ENCODE peak calls at places on chromosomes 6 and 20, in five cellular contexts. F, Z, L, W and D are unnamed samples. For H3K9me3, the result is how much of the 10 kb centered on the place peaks cover.

GRCh38 chr20:32898721-32899120 is 40.0 kb downstream of the EFCAB8 start:
- DNase-seq in F (no peak), Z (no peak), L (no peak), W (no peak), D (no peak)

GRCh38 chr20:2816030-2816582 is at the start of gene TMEM239:
- DNase-seq in F (no peak), L (no peak), Z (no peak), W (no peak), D (no peak)

GRCh38 chr6:38179794-38180430 is 360.4 kb downstream of the ZFAND3 start:
- DNase-seq in F (no peak), W (no peak), Z (no peak), L (peak), D (no peak)

GRCh38 chr6:43803055-43803782 is 33.2 kb downstream of the VEGFA start:
- DNase-seq in Z (no peak), L (no peak), F (peak), W (no peak), D (peak)

GRCh38 chr6:82842721-82843120 is 222.9 kb downstream of the UBE3D start:
- DNase-seq in L (no peak), F (peak), Z (no peak), W (no peak), D (no peak)

GRCh38 chr6:168216139-168216538 is 103.4 kb downstream of the DACT2 start:
- DNase-seq in Z (no peak), L (no peak), W (no peak), F (no peak), D (no peak)

GRCh38 chr6:77450924-77451323 is 12.4 kb downstream of the HTR1B start:
- DNase-seq in L (no peak), W (no peak), Z (no peak), F (no peak), D (no peak)

GRCh38 chr20:15375836-15376235 is 1038.4 kb upstream of the FLRT3 start:
- DNase-seq in W (no peak), L (no peak), Z (no peak), F (no peak), D (no peak)

GRCh38 chr20:58981564-58982364 is 708 bp downstream of the NELFCD start:
- DNase-seq in W (peak), Z (no peak), F (no peak), L (peak), D (peak)

GRCh38 chr6:69180361-69181067 is 545.4 kb downstream of the ADGRB3 start:
- DNase-seq in L (no peak), F (no peak), W (no peak), Z (no peak), D (no peak)

GRCh38 chr6:114342086-114342825 is 567 bp downstream of the HS3ST5 start:
- DNase-seq in Z (peak), W (peak), F (no peak), L (no peak), D (no peak)

GRCh38 chr6:36927114-36927513 is 27.4 kb upstream of the PI16 start:
- DNase-seq in F (no peak), L (no peak), W (no peak), Z (no peak), D (no peak)

GRCh38 chr6:111818539-111819226 is 54.6 kb downstream of the FYN start:
- DNase-seq in W (no peak), F (no peak), L (no peak), Z (no peak), D (no peak)

GRCh38 chr20:4836935-4837334 is 115.2 kb downstream of the PRND start:
- DNase-seq in Z (no peak), L (no peak), W (no peak), F (no peak), D (no peak)

GRCh38 chr6:135261872-135262725 is 81.0 kb downstream of the MYB start:
- DNase-seq in W (no peak), F (peak), Z (no peak), L (no peak), D (no peak)

GRCh38 chr6:144879436-144879835 is 594.3 kb downstream of the UTRN start:
- DNase-seq in Z (no peak), L (no peak), W (no peak), F (peak), D (no peak)

GRCh38 chr20:20199338-20200160 is 147.2 kb downstream of the CFAP61 start:
- DNase-seq in W (no peak), F (no peak), Z (no peak), L (no peak), D (no peak)

GRCh38 chr6:146543940-146544661 is 468 bp downstream of the RAB32 start:
- DNase-seq in Z (peak), F (no peak), L (no peak), W (peak), D (peak)

GRCh38 chr6:45568626-45569025 is 190.9 kb upstream of the SUPT3H start:
- DNase-seq in F (no peak), L (no peak), Z (no peak), W (no peak), D (no peak)

GRCh38 chr6:39037707-39038106 is 10.9 kb upstream of the GLP1R start:
- DNase-seq in F (no peak), L (no peak), W (no peak), Z (no peak), D (no peak)

GRCh38 chr20:21767739-21768223 is 62.3 kb downstream of the PAX1 start:
- DNase-seq in L (no peak), Z (no peak), W (peak), F (peak), D (peak)
- H3K4me3 ChIP-seq in L (no peak), Z (no peak), W (no peak), F (no peak), D (peak)

GRCh38 chr20:41355598-41356203 is 10.9 kb downstream of the EMILIN3 start:
- DNase-seq in F (no peak), L (no peak), W (no peak), Z (no peak), D (no peak)

GRCh38 chr20:41356951-41357350 is 9.7 kb downstream of the EMILIN3 start:
- DNase-seq in F (peak), Z (no peak), W (no peak), L (no peak), D (no peak)

GRCh38 chr20:41358717-41359116 is 7.9 kb downstream of the EMILIN3 start:
- DNase-seq in W (no peak), L (no peak), Z (no peak), F (no peak), D (no peak)

GRCh38 chr20:41358230-41358629 is 8.4 kb downstream of the EMILIN3 start:
- DNase-seq in Z (no peak), F (no peak), L (no peak), W (no peak), D (no peak)

DNA sequence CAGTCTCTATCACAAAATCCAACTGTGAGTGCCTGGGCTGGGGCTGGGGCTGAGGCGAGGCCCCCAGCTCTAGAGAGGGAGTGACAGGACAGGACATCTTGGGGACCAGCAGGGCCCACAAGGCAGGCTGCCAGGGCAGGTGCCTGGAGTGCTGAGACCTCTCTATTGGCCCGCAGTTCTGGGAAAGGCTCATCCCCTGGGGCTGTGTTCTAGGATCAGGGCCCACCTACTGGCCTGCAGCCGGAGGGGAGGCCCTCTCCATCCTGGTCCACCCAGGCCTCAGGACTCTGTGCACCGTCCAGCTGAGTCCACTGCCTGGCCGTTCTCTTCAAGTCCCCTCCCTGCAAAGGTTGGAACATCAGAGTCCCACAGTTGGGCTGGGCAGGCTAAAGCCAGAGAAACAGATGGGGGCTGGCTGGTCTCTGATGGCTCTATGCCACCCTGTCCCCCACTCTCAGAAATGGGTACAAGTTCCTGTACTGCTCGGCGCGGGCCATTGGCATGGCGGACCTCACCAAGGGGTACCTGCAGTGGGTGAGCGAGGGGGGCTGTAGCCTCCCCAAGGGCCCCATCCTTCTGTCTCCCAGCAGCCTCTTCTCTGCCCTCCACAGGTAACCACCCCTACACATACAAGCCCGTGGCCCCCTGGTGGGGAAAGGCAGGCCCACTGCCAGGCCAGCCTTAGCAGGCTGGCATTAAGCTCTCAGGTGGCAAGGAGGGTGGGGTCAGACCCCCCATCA is 9.0 kb downstream of the EMILIN3 start:
- DNase-seq in W (no peak), F (peak), L (no peak), Z (no peak), D (no peak)
- TF ChIP-seq CTCF in W (no peak), F (no peak), L (peak), Z (no peak), D (peak)

GRCh38 chr6:7454696-7455095 is 65.1 kb downstream of the RIOK1 start:
- DNase-seq in Z (no peak), L (no peak), W (no peak), F (no peak), D (no peak)
- H3K9me3 ChIP-seq in Z (under half), L (under half), W (under half), F (under half), D (under half)

GRCh38 chr20:63696628-63697356 is at the start of gene TNFRSF6B:
- DNase-seq in L (no peak), W (no peak), Z (peak), F (peak), D (peak)
- H3K4me3 ChIP-seq in L (no peak), W (no peak), Z (no peak), F (no peak), D (no peak)

GRCh38 chr6:33905081-33905609 is 101.3 kb upstream of the MLN start:
- DNase-seq in L (peak), F (no peak), Z (no peak), W (no peak), D (no peak)
- TF ChIP-seq CTCF in L (no peak), F (no peak), Z (no peak), W (no peak), D (no peak)

DNA sequence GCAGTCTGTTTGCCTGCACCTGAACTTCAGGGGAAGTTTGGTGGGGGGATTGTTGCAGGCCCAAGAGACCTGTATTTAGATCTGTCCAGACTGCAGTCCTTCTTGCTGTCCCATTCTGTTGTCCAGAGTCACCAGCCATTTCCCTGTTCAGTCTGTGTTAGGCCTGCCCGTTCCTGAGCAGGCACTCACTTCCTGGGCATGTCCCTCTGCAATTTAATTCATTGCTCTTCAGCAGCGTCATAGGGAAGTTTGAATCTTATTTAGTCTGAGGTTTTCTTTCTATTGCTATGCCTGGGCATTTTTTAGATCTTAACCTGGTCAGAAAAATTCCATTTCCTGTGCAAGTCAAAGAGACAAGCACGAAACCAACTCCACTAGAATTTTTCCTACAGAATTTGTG is 190.2 kb downstream of the DTNBP1 start:
- DNase-seq in Z (no peak), L (no peak), W (no peak), F (no peak), D (no peak)
- H3K9me3 ChIP-seq in Z (under half), L (under half), W (under half), F (under half), D (under half)

GRCh38 chr6:107405002-107405401 is 54.4 kb downstream of the PDSS2 start:
- DNase-seq in Z (no peak), W (no peak), L (no peak), F (no peak), D (no peak)

GRCh38 chr6:107400748-107401147 is 58.6 kb downstream of the PDSS2 start:
- DNase-seq in W (no peak), Z (peak), L (no peak), F (no peak), D (no peak)

GRCh38 chr6:107399927-107400326 is 59.4 kb downstream of the PDSS2 start:
- DNase-seq in W (no peak), F (no peak), L (no peak), Z (no peak), D (no peak)

GRCh38 chr6:107401573-107401972 is 57.8 kb downstream of the PDSS2 start:
- DNase-seq in L (no peak), W (no peak), F (no peak), Z (no peak), D (no peak)

DNA sequence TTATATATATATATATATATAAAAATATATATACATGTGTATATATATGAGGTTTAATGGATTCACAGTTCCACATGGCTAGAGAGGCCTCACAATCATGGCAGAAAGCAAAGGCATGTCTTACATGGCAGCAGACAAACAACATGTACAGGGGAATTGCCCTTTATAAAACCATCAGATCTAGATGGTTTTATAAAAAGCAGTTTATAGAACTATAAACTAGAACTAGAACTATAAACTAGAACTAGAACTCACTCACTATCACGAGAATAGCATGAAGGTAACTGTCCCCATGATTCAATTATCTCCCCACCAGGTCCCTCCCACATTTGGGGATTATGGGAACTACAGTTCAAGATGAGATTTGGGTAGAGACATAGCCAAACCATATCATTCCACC is 56.8 kb downstream of the PDSS2 start:
- DNase-seq in Z (no peak), F (no peak), W (no peak), L (no peak), D (no peak)
- H3K4me3 ChIP-seq in Z (no peak), F (no peak), W (no peak), L (no peak), D (no peak)

DNA sequence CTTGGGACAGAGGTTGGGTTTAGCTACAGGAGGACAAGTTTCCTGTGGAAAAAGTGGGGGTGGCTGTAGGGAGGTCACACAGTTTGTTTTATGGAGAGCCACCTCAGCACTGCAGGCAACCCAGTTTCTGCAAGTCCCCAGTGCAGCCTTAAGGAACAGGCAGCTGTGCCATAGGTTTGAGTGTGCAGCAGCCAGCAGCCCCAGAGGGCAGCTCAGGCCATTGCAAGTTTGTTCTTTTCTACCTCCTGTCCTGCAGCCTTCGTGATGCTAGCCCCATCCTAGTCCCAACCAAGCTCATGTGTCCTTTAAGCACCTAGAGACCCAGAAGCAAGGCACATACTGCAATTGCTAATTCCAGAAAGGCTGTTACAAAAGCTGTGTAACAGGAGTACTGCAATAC is 58.8 kb downstream of the ZBTB9 start:
- DNase-seq in Z (no peak), W (no peak), F (no peak), L (no peak), D (no peak)
- TF ChIP-seq CTCF in Z (no peak), W (no peak), F (no peak), L (no peak), D (no peak)

DNA sequence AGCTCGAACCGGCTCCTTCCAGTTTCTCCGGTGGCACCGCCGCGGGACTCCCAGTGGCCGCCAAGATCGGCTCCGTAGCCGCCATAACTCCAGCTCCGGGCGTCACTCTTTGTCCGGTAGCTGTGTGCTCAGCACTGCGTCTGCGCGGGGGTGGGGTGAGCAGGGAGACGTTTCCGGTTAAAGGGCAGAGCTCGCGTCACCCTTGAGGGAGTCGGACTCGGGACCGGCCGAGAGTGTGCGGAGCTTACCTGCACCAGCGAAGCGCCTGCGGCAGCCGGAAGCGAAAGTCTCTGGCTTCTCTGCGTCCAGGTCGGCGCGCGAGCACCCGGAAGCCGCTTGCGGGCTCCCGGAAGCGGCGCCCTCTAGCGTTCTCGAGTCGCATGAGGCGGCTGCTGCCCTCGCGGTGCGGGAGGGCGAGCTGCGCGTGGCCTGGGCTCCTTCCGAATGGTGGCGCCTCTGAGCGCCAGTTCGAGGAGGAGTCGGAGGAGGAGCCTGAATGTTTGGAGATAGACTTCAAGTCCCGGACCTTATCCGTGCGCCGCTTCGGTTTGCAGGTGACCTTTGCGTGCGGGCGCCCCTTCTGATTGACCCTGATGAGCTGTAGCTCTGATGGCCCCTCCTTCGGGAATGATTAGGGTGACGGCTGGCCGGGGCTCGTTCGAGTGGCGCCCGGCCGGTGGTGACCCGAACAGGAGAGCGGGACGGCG is at the start of gene SCAND1:
- DNase-seq in W (peak), L (peak), F (peak), Z (peak), D (peak)
- H3K9me3 ChIP-seq in W (under half), L (under half), F (under half), Z (under half), D (under half)

GRCh38 chr20:50416269-50416863 is 93.8 kb upstream of the PTPN1 start:
- DNase-seq in W (no peak), L (no peak), F (no peak), Z (no peak), D (no peak)
- H3K4me3 ChIP-seq in W (no peak), L (no peak), F (peak), Z (no peak), D (no peak)